ENCODE peak calls at places on chromosomes 13 and 19, in four cellular contexts. X is CD8-positive, alpha-beta T cell; W is endothelial cell; P is ascending aorta. K is an unnamed sample.

GRCh38 chr19:4861147-4861546 is 6.3 kb downstream of the PLIN3 start:
- DNase-seq in P (no peak), W (no peak), X (no peak), K (no peak)

GRCh38 chr13:29849731-29850212 is 645 bp downstream of the UBL3 start:
- DNase-seq in P (peak; percentile 82), X (peak; percentile 9), W (peak; percentile 56), K (peak; percentile 71)

GRCh38 chr19:10424011-10424637 is 3.8 kb downstream of the PDE4A start:
- DNase-seq in X (no peak), P (peak; percentile 84), W (peak; percentile 91), K (peak; percentile 81)

GRCh38 chr19:51107406-51108065 is 673 bp downstream of the CTU1 start:
- DNase-seq in P (no peak), W (peak; percentile 18), X (no peak), K (no peak)

GRCh38 chr13:66562054-66562453 is 668.1 kb downstream of the PCDH9 start:
- DNase-seq in X (no peak), W (no peak), P (no peak), K (no peak)

GRCh38 chr19:10517760-10518443 is 655 bp upstream of the S1PR5 start:
- DNase-seq in W (no peak), P (no peak), X (no peak), K (no peak)

GRCh38 chr19:50870417-50871089 is 2.7 kb upstream of the KLK2 start:
- DNase-seq in W (no peak), P (no peak), X (no peak), K (no peak)

GRCh38 chr13:79631260-79631659 is 150.3 kb downstream of the NDFIP2 start:
- DNase-seq in X (no peak), P (no peak), W (no peak), K (no peak)

GRCh38 chr19:34261335-34262109 is 7.2 kb downstream of the GARRE1 start:
- DNase-seq in P (no peak), W (no peak), X (no peak), K (no peak)

GRCh38 chr19:38433268-38433733 is at the start of gene RYR1:
- DNase-seq in X (peak; percentile 14), W (peak; percentile 61), P (peak; percentile 67), K (no peak)

GRCh38 chr13:28059214-28059613 is 41.2 kb downstream of the FLT3 start:
- DNase-seq in X (peak; percentile 25), P (no peak), W (peak; percentile 66), K (peak; percentile 49)

GRCh38 chr19:23345838-23346237 is 49.4 kb downstream of the ZNF91 start:
- DNase-seq in P (no peak), X (no peak), W (no peak), K (no peak)

GRCh38 chr13:73913043-73913740 is 221.0 kb downstream of the KLF12 start:
- DNase-seq in W (no peak), X (no peak), P (no peak), K (no peak)

GRCh38 chr13:88958821-88959220 is 1287.7 kb downstream of the SLITRK5 start:
- DNase-seq in P (no peak), X (no peak), W (no peak), K (no peak)

GRCh38 chr19:39405930-39406655 is 554 bp upstream of the ZFP36 start:
- DNase-seq in X (peak; percentile 85), P (no peak), W (no peak), K (no peak)

GRCh38 chr19:38208571-38208970 is 15.5 kb downstream of the DPF1 start:
- DNase-seq in W (no peak), X (no peak), P (no peak), K (no peak)

GRCh38 chr13:80858131-80858530 is 517.2 kb upstream of the SPRY2 start:
- DNase-seq in X (no peak), P (no peak), W (no peak), K (no peak)

GRCh38 chr13:111640476-111640875 is 320.0 kb downstream of the TEX29 start:
- DNase-seq in P (peak; percentile 49), W (no peak), X (no peak), K (no peak)

GRCh38 chr13:114035583-114036501 is 62.0 kb upstream of the C13orf46 start:
- DNase-seq in P (no peak), X (no peak), W (peak; percentile 47), K (no peak)

GRCh38 chr13:75404721-75405120 is 77.2 kb downstream of the TBC1D4 start:
- DNase-seq in X (no peak), P (no peak), W (no peak), K (no peak)

GRCh38 chr13:39506559-39507390 is 96.2 kb downstream of the LHFPL6 start:
- DNase-seq in X (no peak), P (no peak), W (no peak), K (no peak)

GRCh38 chr19:5057860-5058259 is 88.9 kb downstream of the KDM4B start:
- DNase-seq in W (no peak), X (no peak), P (no peak), K (no peak)

GRCh38 chr19:5037936-5038335 is 69.0 kb downstream of the KDM4B start:
- DNase-seq in X (no peak), W (no peak), P (no peak), K (no peak)

GRCh38 chr19:24062222-24062621 is 24.8 kb upstream of the ZNF254 start:
- DNase-seq in X (no peak), P (no peak), W (no peak), K (no peak)

GRCh38 chr19:51798958-51799310 is 4.0 kb downstream of the FPR3 start:
- DNase-seq in W (no peak), P (no peak), X (no peak), K (no peak)

GRCh38 chr13:113630804-113631203 is 27.2 kb downstream of the ATP4B start:
- DNase-seq in X (no peak), W (no peak), P (no peak), K (no peak)

GRCh38 chr19:17328517-17329060 is 6.1 kb downstream of the ANO8 start:
- DNase-seq in P (no peak), W (no peak), X (no peak), K (no peak)

GRCh38 chr19:32874605-32875004 is 5.0 kb upstream of the SLC7A9 start:
- DNase-seq in X (no peak), W (no peak), P (no peak), K (peak; percentile 32)

GRCh38 chr19:50819636-50820035 is 4.0 kb downstream of the KLK1 start:
- DNase-seq in P (no peak), X (no peak), W (no peak), K (no peak)

GRCh38 chr13:112603641-112604220 is 15.8 kb upstream of the TUBGCP3 start:
- DNase-seq in W (no peak), X (no peak), P (no peak), K (no peak)

GRCh38 chr19:34676697-34677385 is at the start of gene SCGB2B2:
- DNase-seq in X (no peak), P (peak; percentile 77), W (no peak), K (no peak)

K was measured in left lobe of liver.